ENCODE peak calls at places on chromosomes 4 and X, in seven cellular contexts. X, J, U, T, Q, P and K are unnamed samples.

GRCh38 chr4:101355767-101356702 is 8.7 kb upstream of the PPP3CA start:
- DNase-seq in X (no peak), J (no peak), U (peak; percentile 80), T (peak; percentile 91), Q (no peak), P (no peak), K (peak; percentile 40)

GRCh38 chr4:189265515-189265914 is 675.2 kb upstream of the FRG1 start:
- DNase-seq in X (no peak), J (no peak), U (no peak), T (no peak), Q (no peak), P (no peak), K (no peak)

GRCh38 chr4:124745988-124746801 is 33.7 kb upstream of the ANKRD50 start:
- DNase-seq in X (no peak), J (no peak), U (peak; percentile 35), T (no peak), Q (no peak), P (no peak), K (peak; percentile 12)

GRCh38 chr4:138875886-138876608 is 139.5 kb upstream of the NOCT start:
- DNase-seq in X (no peak), J (no peak), U (peak; percentile 66), T (peak; percentile 62), Q (no peak), P (no peak), K (no peak)

GRCh38 chr4:24473309-24473721 is 111.0 kb downstream of the DHX15 start:
- DNase-seq in X (peak; percentile 24), J (no peak), U (peak; percentile 48), T (peak; percentile 30), Q (no peak), P (peak; percentile 60), K (peak; percentile 15)

GRCh38 chrX:97200454-97200853 is 316.7 kb downstream of the RPA4 start:
- DNase-seq in X (no peak), J (no peak), U (no peak), T (no peak), Q (no peak), P (no peak), K (no peak)

GRCh38 chrX:151227637-151228036 is 51.3 kb downstream of the GPR50 start:
- DNase-seq in X (no peak), J (no peak), U (no peak), T (no peak), Q (no peak), P (no peak), K (no peak)

GRCh38 chr4:169612869-169613859 is 781 bp upstream of the NEK1 start:
- DNase-seq in X (peak; percentile 88), J (no peak), U (peak; percentile 95), T (peak; percentile 82), Q (no peak), P (peak; percentile 87), K (peak; percentile 63)

GRCh38 chrX:42524374-42524773 is 253.6 kb downstream of the PPP1R2C start:
- DNase-seq in X (no peak), J (no peak), U (peak; percentile 21), T (peak; percentile 53), Q (no peak), P (no peak), K (peak; percentile 1)

GRCh38 chr4:23888421-23889319 is 1.2 kb downstream of the PPARGC1A start:
- DNase-seq in X (no peak), J (no peak), U (peak; percentile 55), T (peak; percentile 59), Q (no peak), P (no peak), K (peak; percentile 15)

GRCh38 chr4:1339489-1339888 is 7.5 kb upstream of the UVSSA start:
- DNase-seq in X (no peak), J (no peak), U (no peak), T (no peak), Q (peak; percentile 59), P (no peak), K (no peak)

GRCh38 chrX:20686256-20686655 is 419.5 kb upstream of the RPS6KA3 start:
- DNase-seq in X (no peak), J (no peak), U (no peak), T (no peak), Q (no peak), P (no peak), K (no peak)

GRCh38 chr4:168784786-168785461 is 225.1 kb downstream of the CBR4 start:
- DNase-seq in X (no peak), J (no peak), U (no peak), T (no peak), Q (no peak), P (no peak), K (peak; percentile 43)

GRCh38 chrX:64894454-64895038 is 81.7 kb downstream of the ZC4H2 start:
- DNase-seq in X (peak; percentile 29), J (peak; percentile 2), U (peak; percentile 10), T (peak; percentile 7), Q (no peak), P (no peak), K (peak; percentile 59)

GRCh38 chr4:110032603-110033002 is 119.9 kb downstream of the EGF start:
- DNase-seq in X (no peak), J (no peak), U (no peak), T (peak; percentile 31), Q (no peak), P (no peak), K (no peak)

GRCh38 chr4:112266823-112267222 is 18.9 kb downstream of the TIFA start:
- DNase-seq in X (no peak), J (no peak), U (peak; percentile 69), T (peak; percentile 57), Q (no peak), P (no peak), K (no peak)

GRCh38 chrX:150464001-150464400 is 100.9 kb downstream of the MAMLD1 start:
- DNase-seq in X (no peak), J (no peak), U (no peak), T (no peak), Q (no peak), P (no peak), K (no peak)

GRCh38 chr4:68865760-68866159 is 50.0 kb downstream of the UGT2B10 start:
- DNase-seq in X (no peak), J (no peak), U (no peak), T (no peak), Q (no peak), P (no peak), K (no peak)

GRCh38 chrX:134423606-134424005 is 36.4 kb upstream of the HPRT1 start:
- DNase-seq in X (peak; percentile 55), J (no peak), U (peak; percentile 47), T (peak; percentile 50), Q (no peak), P (no peak), K (no peak)

GRCh38 chr4:40256329-40256728 is 59.5 kb downstream of the RHOH start:
- DNase-seq in X (no peak), J (no peak), U (no peak), T (no peak), Q (no peak), P (no peak), K (no peak)

GRCh38 chrX:23745786-23746185 is 2.7 kb upstream of the ACOT9 start:
- DNase-seq in X (no peak), J (no peak), U (no peak), T (no peak), Q (no peak), P (no peak), K (no peak)

GRCh38 chrX:30649859-30650258 is 3.4 kb upstream of the GK start:
- DNase-seq in X (no peak), J (no peak), U (no peak), T (peak; percentile 76), Q (no peak), P (no peak), K (no peak)

GRCh38 chrX:115344885-115345653 is 55.6 kb downstream of the LUZP4 start:
- DNase-seq in X (peak; percentile 56), J (no peak), U (peak; percentile 95), T (peak; percentile 95), Q (peak; percentile 78), P (peak; percentile 87), K (peak; percentile 100)

GRCh38 chr4:6692379-6692778 is 1.3 kb upstream of the S100P start:
- DNase-seq in X (no peak), J (no peak), U (no peak), T (no peak), Q (no peak), P (no peak), K (no peak)

GRCh38 chr4:6689506-6689960 is 4.1 kb upstream of the S100P start:
- DNase-seq in X (no peak), J (no peak), U (no peak), T (no peak), Q (no peak), P (no peak), K (no peak)

GRCh38 chr4:6687947-6688878 is 5.5 kb upstream of the S100P start:
- DNase-seq in X (no peak), J (no peak), U (no peak), T (no peak), Q (no peak), P (no peak), K (no peak)

GRCh38 chr4:6686104-6686787 is 7.4 kb upstream of the S100P start:
- DNase-seq in X (no peak), J (no peak), U (no peak), T (no peak), Q (no peak), P (no peak), K (no peak)

GRCh38 chr4:6688879-6689505 is 4.7 kb upstream of the S100P start:
- DNase-seq in X (no peak), J (no peak), U (peak; percentile 93), T (peak; percentile 89), Q (no peak), P (peak; percentile 48), K (peak; percentile 96)
- H3K4me3 ChIP-seq in X (no peak overlapping the region), J (no peak overlapping the region), U (peak overlapping the region; percentile 33), T (no peak overlapping the region), Q (no peak overlapping the region), P (no peak overlapping the region), K (peak overlapping the region; percentile 29)

GRCh38 chr4:113826431-113826830 is 64.9 kb upstream of the CAMK2D start:
- DNase-seq in X (no peak), J (no peak), U (no peak), T (peak; percentile 33), Q (no peak), P (no peak), K (no peak)
- H3K4me3 ChIP-seq in X (no peak overlapping the region), J (no peak overlapping the region), U (no peak overlapping the region), T (no peak overlapping the region), Q (no peak overlapping the region), P (no peak overlapping the region), K (no peak overlapping the region)

GRCh38 chrX:13570245-13570573 is 808 bp downstream of the EGFL6 start:
- DNase-seq in X (no peak), J (no peak), U (no peak), T (no peak), Q (no peak), P (no peak), K (no peak)
- H3K4me3 ChIP-seq in X (no peak overlapping the region), J (no peak overlapping the region), U (no peak overlapping the region), T (no peak overlapping the region), Q (peak overlapping the region; percentile 17), P (peak overlapping the region; percentile 27), K (no peak overlapping the region)

GRCh38 chrX:144715356-144715755 is 531.9 kb upstream of the SPANXN1 start:
- DNase-seq in X (no peak), J (no peak), U (no peak), T (peak; percentile 77), Q (no peak), P (no peak), K (no peak)
- H3K4me3 ChIP-seq in X (no peak overlapping the region), J (no peak overlapping the region), U (no peak overlapping the region), T (no peak overlapping the region), Q (no peak overlapping the region), P (no peak overlapping the region), K (no peak overlapping the region)